ENCODE peak calls at places on chromosomes 1 and 21, in five cellular contexts. N, Z, E, B and A are unnamed samples.

GRCh38 chr1:236800002-236800620 is 5.0 kb downstream of the MTR start:
- DNase-seq in N (no peak), Z (no peak), E (no peak), B (no peak), A (no peak)

GRCh38 chr21:34352556-34352955 is 11.2 kb upstream of the KCNE2 start:
- DNase-seq in N (no peak), Z (no peak), E (no peak), B (no peak), A (no peak)

GRCh38 chr1:227317541-227318002 is 720 bp downstream of the CDC42BPA start:
- DNase-seq in N (peak; percentile 37), Z (no peak), E (peak; percentile 68), B (peak; percentile 44), A (peak; percentile 89)

GRCh38 chr1:50976890-50977574 is 7.0 kb downstream of the CDKN2C start:
- DNase-seq in N (peak; percentile 40), Z (no peak), E (peak; percentile 78), B (peak; percentile 36), A (no peak)

GRCh38 chr1:63975447-63975846 is 201.6 kb downstream of the ROR1 start:
- DNase-seq in N (no peak), Z (no peak), E (no peak), B (no peak), A (no peak)

GRCh38 chr1:58206749-58207148 is 339.8 kb downstream of the OMA1 start:
- DNase-seq in N (no peak), Z (no peak), E (no peak), B (no peak), A (no peak)

GRCh38 chr1:112983540-112984131 is 27.6 kb upstream of the SLC16A1 start:
- DNase-seq in N (no peak), Z (no peak), E (no peak), B (no peak), A (no peak)

GRCh38 chr1:185352067-185352466 is 35.0 kb upstream of the IVNS1ABP start:
- DNase-seq in N (no peak), Z (no peak), E (no peak), B (no peak), A (no peak)

GRCh38 chr1:61980561-61980960 is 214.1 kb upstream of the L1TD1 start:
- DNase-seq in N (no peak), Z (no peak), E (no peak), B (no peak), A (no peak)

GRCh38 chr1:98005326-98006010 is 84.6 kb upstream of the DPYD start:
- DNase-seq in N (no peak), Z (no peak), E (no peak), B (no peak), A (no peak)

GRCh38 chr1:206506803-206507394 is 432 bp upstream of the RASSF5 start:
- DNase-seq in N (peak; percentile 49), Z (no peak), E (no peak), B (no peak), A (no peak)

GRCh38 chr1:63087966-63088365 is 234.4 kb upstream of the FOXD3 start:
- DNase-seq in N (no peak), Z (no peak), E (no peak), B (peak; percentile 18), A (no peak)

GRCh38 chr1:228827026-228827425 is 91.7 kb downstream of the RHOU start:
- DNase-seq in N (no peak), Z (no peak), E (no peak), B (no peak), A (no peak)

GRCh38 chr21:44817914-44818635 is at the start of gene SUMO3:
- DNase-seq in N (peak; percentile 85), Z (peak; percentile 93), E (peak; percentile 97), B (peak; percentile 51), A (peak; percentile 96)

GRCh38 chr1:17742590-17742989 is 12.5 kb upstream of the ACTL8 start:
- DNase-seq in N (no peak), Z (peak; percentile 54), E (no peak), B (no peak), A (no peak)

GRCh38 chr1:224898937-224899336 is 30.5 kb upstream of the DNAH14 start:
- DNase-seq in N (no peak), Z (no peak), E (no peak), B (no peak), A (no peak)

GRCh38 chr1:26373281-26373680 is 731 bp upstream of the ZNF683 start:
- DNase-seq in N (no peak), Z (no peak), E (no peak), B (no peak), A (no peak)

GRCh38 chr1:229447809-229448252 is 13.9 kb upstream of the ACTA1 start:
- DNase-seq in N (no peak), Z (no peak), E (no peak), B (no peak), A (no peak)

GRCh38 chr1:207805841-207806421 is 54.1 kb downstream of the CD46 start:
- DNase-seq in N (peak; percentile 88), Z (peak; percentile 84), E (peak; percentile 69), B (no peak), A (peak; percentile 95)

GRCh38 chr1:215635827-215636226 is 68.7 kb downstream of the KCTD3 start:
- DNase-seq in N (no peak), Z (no peak), E (no peak), B (no peak), A (no peak)

DNA sequence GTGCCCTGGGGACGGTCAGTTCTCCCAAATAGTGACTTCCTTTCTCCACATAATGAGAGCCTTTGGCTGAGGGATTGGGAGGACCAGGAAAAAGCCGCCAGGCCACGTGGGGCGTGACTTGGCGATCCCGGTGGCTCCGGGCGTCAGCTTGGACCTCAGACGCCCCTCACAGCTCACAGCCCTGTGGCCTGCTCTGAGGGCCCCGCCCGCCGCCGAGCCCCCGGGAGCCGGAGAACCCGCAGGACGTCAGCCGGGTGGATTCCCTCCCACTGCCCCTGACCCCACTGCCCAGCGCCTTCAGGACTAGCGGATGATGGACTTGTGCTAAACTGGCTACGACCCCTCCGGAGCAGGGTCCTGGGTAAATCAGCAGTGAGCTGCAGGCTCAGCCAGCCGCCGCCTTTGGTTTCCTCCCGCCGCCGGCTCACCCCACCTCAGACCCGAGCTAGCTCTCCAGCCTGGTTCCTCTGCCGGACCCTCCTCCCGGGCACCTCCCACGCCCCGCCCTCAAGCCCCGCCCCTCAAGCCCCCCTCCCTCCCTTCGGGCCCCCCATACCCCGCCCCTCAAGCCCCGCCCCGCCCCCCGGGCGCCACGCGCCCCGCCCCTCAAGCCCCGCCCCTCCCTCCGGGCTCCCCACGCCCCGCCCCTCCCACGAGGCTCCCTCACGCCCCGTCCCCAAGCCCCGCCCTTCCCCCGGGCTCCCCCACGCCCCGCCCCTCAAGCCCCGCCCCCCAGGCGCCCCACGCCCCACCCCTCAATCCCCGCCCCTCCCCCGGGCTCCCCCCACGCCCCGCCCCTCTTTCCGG is 10.0 kb upstream of the FAAP20 start:
- DNase-seq in N (peak; percentile 82), Z (peak; percentile 93), E (peak; percentile 100), B (peak; percentile 57), A (peak; percentile 96)
- TF ChIP-seq POLR2A in N (no peak), Z (peak; percentile 82), E (peak; percentile 67), B (no peak), A (no peak)

DNA sequence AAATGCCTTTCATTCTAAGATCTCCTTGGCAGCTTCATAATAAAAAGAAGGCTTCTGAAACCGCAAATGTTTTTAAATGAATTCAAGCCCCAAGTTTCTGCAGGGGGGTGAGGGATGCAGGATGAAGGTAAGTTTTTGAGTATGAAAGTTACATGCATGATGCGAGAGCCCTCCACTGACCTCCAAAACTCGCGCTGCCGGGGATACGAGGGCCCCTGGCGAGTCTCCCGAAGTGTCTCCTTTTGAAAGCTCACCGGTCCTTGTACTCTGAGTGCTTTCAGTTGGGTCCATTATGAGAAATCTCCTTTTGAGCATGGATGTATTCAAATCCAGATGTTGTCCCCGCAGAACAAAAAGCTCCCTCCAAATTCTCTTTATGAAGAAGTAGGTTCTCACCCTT is 18.9 kb upstream of the ZC3H12A start:
- DNase-seq in N (no peak), Z (no peak), E (no peak), B (no peak), A (no peak)
- H3K4me3 ChIP-seq in N (no peak overlapping the region), Z (no peak overlapping the region), E (no peak overlapping the region), B (no peak overlapping the region), A (no peak overlapping the region)

GRCh38 chr1:156119503-156120209 is 5.1 kb downstream of the LMNA start:
- DNase-seq in N (peak; percentile 65), Z (peak; percentile 71), E (peak; percentile 87), B (no peak), A (no peak)
- TF ChIP-seq POLR2A in N (no peak), Z (no peak), E (no peak), B (no peak), A (no peak)

DNA sequence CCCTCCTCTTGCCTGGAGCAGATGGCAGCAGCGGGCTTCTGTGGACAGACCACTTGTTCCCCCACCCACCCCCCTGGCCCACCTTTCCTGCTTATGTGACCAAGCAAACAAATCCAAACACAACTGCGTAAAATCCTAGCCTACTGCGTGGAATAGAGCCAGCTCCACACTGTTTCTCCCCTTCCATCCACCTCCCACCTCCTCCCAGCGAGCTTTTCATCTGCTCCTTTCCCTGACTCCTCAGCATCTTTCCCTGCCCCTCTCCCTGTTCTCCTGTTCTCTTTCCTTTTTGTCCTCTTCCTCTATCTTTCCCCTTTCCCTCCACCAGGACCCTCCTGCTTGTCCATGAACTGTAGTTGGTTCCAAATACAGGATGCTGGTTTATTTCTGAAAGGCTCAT is 27.4 kb downstream of the RGS8 start:
- DNase-seq in N (no peak), Z (no peak), E (no peak), B (no peak), A (no peak)
- H3K4me3 ChIP-seq in N (no peak overlapping the region), Z (no peak overlapping the region), E (no peak overlapping the region), B (no peak overlapping the region), A (no peak overlapping the region)